ENCODE peak calls at places on chromosomes 3 and 15, in five cellular contexts. C is cardiac muscle cell, Z is colonic mucosa, N is body of pancreas, U is sigmoid colon. Q is an unnamed sample.

GRCh38 chr15:42716125-42716524 is 20.8 kb downstream of the CDAN1 start:
- DNase-seq in N (no peak), Z (no peak), C (no peak), U (no peak), Q (no peak)

GRCh38 chr15:90681480-90681879 is 35.7 kb upstream of the BLM start:
- DNase-seq in C (no peak), N (peak; percentile 27), U (peak; percentile 65), Z (no peak), Q (no peak)

GRCh38 chr3:38150780-38151528 is 12.5 kb downstream of the MYD88 start:
- DNase-seq in Z (no peak), U (no peak), C (no peak), N (no peak), Q (no peak)

GRCh38 chr3:142853270-142854163 is 35.4 kb downstream of the PCOLCE2 start:
- DNase-seq in N (peak; percentile 36), U (no peak), Z (no peak), C (no peak), Q (no peak)

GRCh38 chr15:50055333-50056278 is 63.4 kb downstream of the ATP8B4 start:
- DNase-seq in N (peak; percentile 42), U (no peak), C (no peak), Z (no peak), Q (peak; percentile 16)

GRCh38 chr3:30496496-30496966 is 109.9 kb upstream of the TGFBR2 start:
- DNase-seq in Z (no peak), C (no peak), N (peak; percentile 13), U (peak; percentile 92), Q (no peak)

GRCh38 chr15:79849789-79850188 is 47.0 kb downstream of the MTHFS start:
- DNase-seq in U (no peak), N (peak; percentile 20), C (peak; percentile 38), Z (peak; percentile 22), Q (peak; percentile 69)

GRCh38 chr15:61654918-61655317 is 405.3 kb downstream of the VPS13C start:
- DNase-seq in U (no peak), N (peak; percentile 16), Z (no peak), C (no peak), Q (no peak)

GRCh38 chr3:42020681-42021307 is 58.9 kb upstream of the ULK4 start:
- DNase-seq in C (no peak), U (no peak), Z (no peak), N (no peak), Q (no peak)

GRCh38 chr3:64176461-64176996 is 48.7 kb downstream of the PRICKLE2 start:
- DNase-seq in N (no peak), C (no peak), U (no peak), Z (no peak), Q (no peak)

GRCh38 chr3:114155370-114155821 is 23.5 kb downstream of the DRD3 start:
- DNase-seq in U (no peak), N (peak; percentile 8), Z (peak; percentile 28), C (peak; percentile 34), Q (peak; percentile 56)

GRCh38 chr3:50160561-50160983 is 5.4 kb downstream of the SEMA3F start:
- DNase-seq in U (no peak), C (peak; percentile 43), N (no peak), Z (no peak), Q (no peak)

GRCh38 chr3:103218793-103219192 is 784.0 kb downstream of the ZPLD1 start:
- DNase-seq in U (no peak), N (no peak), C (no peak), Z (no peak), Q (no peak)

GRCh38 chr3:146148468-146148931 is 12.5 kb downstream of the PLOD2 start:
- DNase-seq in U (no peak), N (no peak), Z (no peak), C (no peak), Q (no peak)

GRCh38 chr3:66795365-66795764 is 202.7 kb upstream of the KBTBD8 start:
- DNase-seq in Z (no peak), U (no peak), N (no peak), C (no peak), Q (no peak)

GRCh38 chr3:40229963-40230362 is 79.5 kb upstream of the EIF1B start:
- DNase-seq in N (no peak), Z (no peak), C (no peak), U (no peak), Q (no peak)

GRCh38 chr15:22963546-22964125 is 16.5 kb downstream of the CYFIP1 start:
- DNase-seq in C (no peak), N (no peak), Z (no peak), U (peak; percentile 70), Q (no peak)

GRCh38 chr3:181616088-181617070 is 95.3 kb upstream of the SOX2 start:
- DNase-seq in N (no peak), U (no peak), C (no peak), Z (no peak), Q (peak; percentile 51)

DNA sequence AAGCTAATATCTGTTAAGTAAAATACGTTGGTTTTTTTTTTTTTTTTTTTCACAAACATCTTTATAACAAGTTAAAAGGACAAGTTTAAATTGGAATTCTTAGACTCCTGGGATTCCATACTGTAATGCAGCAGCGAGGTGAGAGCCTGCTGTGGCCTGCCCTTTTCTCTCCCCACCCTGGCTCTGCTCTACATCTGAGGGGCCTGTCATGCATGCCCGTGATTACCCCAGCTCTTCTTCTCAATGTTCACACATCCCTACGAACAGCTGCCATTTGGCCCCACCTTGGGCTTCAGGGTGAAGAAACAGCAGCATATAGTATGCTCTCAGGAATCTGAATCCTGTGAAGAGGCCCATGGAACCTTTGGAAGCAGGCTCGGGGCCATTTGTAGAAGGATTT is 14.7 kb downstream of the CFAP91 start:
- DNase-seq in U (no peak), C (no peak), Z (no peak), N (no peak), Q (no peak)
- H3K4me1 ChIP-seq in U (no peaks in the 10 kb centered on the region), C (peaks cover 3% of the 10 kb centered on the region), Z (no peaks in the 10 kb centered on the region), N (peaks cover 17% of the 10 kb centered on the region), Q (no peaks in the 10 kb centered on the region)

GRCh38 chr3:12458901-12459300 is 25.4 kb upstream of the TSEN2 start:
- DNase-seq in U (no peak), N (peak; percentile 20), Z (no peak), C (no peak), Q (no peak)
- H3K4me1 ChIP-seq in U (no peaks in the 10 kb centered on the region), N (no peaks in the 10 kb centered on the region), Z (peaks cover 14% of the 10 kb centered on the region), C (no peaks in the 10 kb centered on the region), Q (no peaks in the 10 kb centered on the region)

GRCh38 chr15:74381481-74381880 is 14.0 kb upstream of the CYP11A1 start:
- DNase-seq in C (no peak), Z (no peak), U (no peak), N (no peak), Q (no peak)
- H3K4me1 ChIP-seq in C (peaks cover 10% of the 10 kb centered on the region), Z (no peaks in the 10 kb centered on the region), U (no peaks in the 10 kb centered on the region), N (no peaks in the 10 kb centered on the region), Q (no peaks in the 10 kb centered on the region)

GRCh38 chr3:129428020-129428381 is 435 bp downstream of the EFCAB12 start:
- DNase-seq in N (no peak), C (no peak), U (no peak), Z (no peak), Q (peak; percentile 5)

GRCh38 chr3:129432036-129432435 is 3.6 kb upstream of the EFCAB12 start:
- DNase-seq in C (no peak), Z (no peak), N (no peak), U (no peak), Q (no peak)

GRCh38 chr3:129429080-129429451 is 630 bp upstream of the EFCAB12 start:
- DNase-seq in Z (no peak), U (no peak), C (no peak), N (no peak), Q (no peak)

GRCh38 chr3:129428382-129429079 is at the start of gene EFCAB12:
- DNase-seq in Z (peak; percentile 97), U (peak; percentile 98), N (peak; percentile 96), C (peak; percentile 96), Q (no peak)

DNA sequence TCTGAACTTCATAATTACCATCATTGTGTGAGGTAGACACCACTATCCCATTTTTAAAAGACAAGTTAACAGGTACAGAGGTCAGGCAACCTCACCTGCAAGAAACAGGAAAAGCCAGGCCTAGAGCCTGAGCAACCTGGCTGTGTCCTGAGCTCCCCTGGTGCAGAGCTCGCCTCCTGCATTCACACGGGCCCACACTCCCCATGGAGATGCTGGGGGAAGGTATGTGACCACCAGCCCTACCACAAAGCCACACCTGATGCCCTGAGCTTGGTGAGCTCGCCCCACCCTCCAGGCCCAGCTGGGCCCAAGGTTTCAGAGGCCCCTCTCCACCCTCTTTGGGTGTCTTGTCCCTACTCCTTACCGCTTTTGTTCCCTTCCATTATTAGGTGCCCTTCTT is 1.2 kb upstream of the EFCAB12 start:
- DNase-seq in C (no peak), N (no peak), Z (no peak), U (no peak), Q (peak; percentile 4)
- H3K4me1 ChIP-seq in C (peaks cover 5% of the 10 kb centered on the region), N (peaks cover 18% of the 10 kb centered on the region), Z (no peaks in the 10 kb centered on the region), U (peaks cover 7% of the 10 kb centered on the region), Q (no peaks in the 10 kb centered on the region)

GRCh38 chr3:123446610-123447109 is 2.2 kb downstream of the ADCY5 start:
- DNase-seq in U (no peak), C (no peak), N (no peak), Z (no peak), Q (no peak)
- H3K4me1 ChIP-seq in U (peaks cover 39% of the 10 kb centered on the region), C (peaks cover 15% of the 10 kb centered on the region), N (peaks cover 22% of the 10 kb centered on the region), Z (peaks cover 6% of the 10 kb centered on the region), Q (no peaks in the 10 kb centered on the region)

DNA sequence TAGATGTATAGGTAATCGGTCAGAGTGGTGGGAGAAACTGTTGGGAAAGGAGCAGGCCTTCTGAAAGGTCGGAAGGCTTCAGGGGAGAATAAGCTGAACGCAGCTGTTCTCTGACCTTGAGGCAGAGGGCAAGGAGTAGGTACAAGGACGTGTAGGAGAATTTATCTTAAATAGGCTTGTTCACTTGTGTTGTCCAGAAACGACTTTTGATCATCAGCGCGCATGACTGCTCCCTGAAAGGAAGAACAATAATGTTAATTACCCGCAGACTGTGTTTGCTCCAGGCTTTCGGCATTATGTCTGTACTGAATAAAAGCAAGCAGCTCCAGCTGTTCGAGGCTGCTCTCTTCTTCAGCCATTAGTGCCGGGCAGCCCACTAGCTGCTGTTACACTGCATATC is 39.6 kb downstream of the GPR160 start:
- DNase-seq in Z (peak; percentile 41), C (no peak), U (no peak), N (no peak), Q (no peak)
- H3K4me1 ChIP-seq in Z (no peaks in the 10 kb centered on the region), C (no peaks in the 10 kb centered on the region), U (no peaks in the 10 kb centered on the region), N (peaks cover 3% of the 10 kb centered on the region), Q (no peaks in the 10 kb centered on the region)

GRCh38 chr15:40252141-40252437 is 13.2 kb downstream of the PAK6 start:
- DNase-seq in N (no peak), U (no peak), C (no peak), Z (no peak), Q (no peak)
- H3K4me1 ChIP-seq in N (peaks cover 34% of the 10 kb centered on the region), U (peaks cover 14% of the 10 kb centered on the region), C (peaks cover 17% of the 10 kb centered on the region), Z (no peaks in the 10 kb centered on the region), Q (peaks cover 8% of the 10 kb centered on the region)

GRCh38 chr3:11285471-11285870 is 13.3 kb downstream of the ATG7 start:
- DNase-seq in U (no peak), N (no peak), C (no peak), Z (no peak), Q (no peak)
- H3K4me1 ChIP-seq in U (peaks cover 53% of the 10 kb centered on the region), N (no peaks in the 10 kb centered on the region), C (peaks cover 4% of the 10 kb centered on the region), Z (no peaks in the 10 kb centered on the region), Q (peaks cover 2% of the 10 kb centered on the region)

GRCh38 chr3:150357140-150357539 is 51.0 kb upstream of the TSC22D2 start:
- DNase-seq in Z (no peak), N (no peak), C (no peak), U (no peak), Q (no peak)
- H3K4me1 ChIP-seq in Z (no peaks in the 10 kb centered on the region), N (no peaks in the 10 kb centered on the region), C (no peaks in the 10 kb centered on the region), U (no peaks in the 10 kb centered on the region), Q (no peaks in the 10 kb centered on the region)